ENCODE peak calls at places on chromosomes 5 and 9, in four cellular contexts. M is SK-N-SH, R is HepG2, K is IMR-90. E is an unnamed sample.

GRCh38 chr9:78893758-78894157 is 596.8 kb downstream of the PSAT1 start:
- DNase-seq in M (no peak), R (no peak), K (no peak), E (no peak)

GRCh38 chr9:35645736-35646582 is 4.8 kb downstream of the SIT1 start:
- DNase-seq in M (no peak), R (peak; percentile 32), K (no peak), E (no peak)

GRCh38 chr5:4442221-4442620 is 697.9 kb upstream of the ADAMTS16 start:
- DNase-seq in M (no peak), R (no peak), K (no peak), E (no peak)

GRCh38 chr9:19231126-19232035 is 888 bp downstream of the DENND4C start:
- DNase-seq in M (peak; percentile 20), R (no peak), K (peak; percentile 17), E (peak; percentile 24)

GRCh38 chr5:97400537-97400936 is 217.5 kb upstream of the RIOK2 start:
- DNase-seq in M (no peak), R (peak; percentile 15), K (no peak), E (no peak)

GRCh38 chr5:43038523-43038989 is 1.6 kb downstream of the ANXA2R start:
- DNase-seq in M (no peak), R (no peak), K (peak; percentile 82), E (no peak)

GRCh38 chr9:109926321-109926959 is 146.4 kb downstream of the PALM2AKAP2 start:
- DNase-seq in M (no peak), R (no peak), K (no peak), E (no peak)

GRCh38 chr5:80866372-80866771 is 93.8 kb upstream of the RASGRF2 start:
- DNase-seq in M (no peak), R (no peak), K (no peak), E (no peak)

GRCh38 chr5:33608476-33609026 is 167.8 kb downstream of the TARS1 start:
- DNase-seq in M (peak; percentile 34), R (no peak), K (peak; percentile 47), E (no peak)

GRCh38 chr5:14102666-14103065 is 40.5 kb upstream of the TRIO start:
- DNase-seq in M (no peak), R (no peak), K (no peak), E (no peak)

GRCh38 chr5:16736158-16736994 is 119.6 kb upstream of the RETREG1 start:
- DNase-seq in M (no peak), R (peak; percentile 94), K (peak; percentile 87), E (peak; percentile 7)

GRCh38 chr5:156096259-156096658 is 230.7 kb upstream of the SGCD start:
- DNase-seq in M (no peak), R (no peak), K (peak; percentile 42), E (no peak)

GRCh38 chr9:14687042-14687719 is 6.1 kb downstream of the ZDHHC21 start:
- DNase-seq in M (no peak), R (no peak), K (peak; percentile 94), E (no peak)

GRCh38 chr5:121758640-121759039 is 93.0 kb upstream of the FTMT start:
- DNase-seq in M (no peak), R (no peak), K (no peak), E (peak; percentile 13)

GRCh38 chr5:116652196-116652729 is 77.6 kb upstream of the SEMA6A start:
- DNase-seq in M (no peak), R (peak; percentile 97), K (peak; percentile 68), E (no peak)

GRCh38 chr5:135437796-135438560 is 9.2 kb downstream of the DCANP1 start:
- DNase-seq in M (no peak), R (peak; percentile 34), K (peak; percentile 96), E (peak; percentile 24)

GRCh38 chr9:91694081-91694870 is 255.8 kb downstream of the ROR2 start:
- DNase-seq in M (no peak), R (no peak), K (no peak), E (no peak)

GRCh38 chr9:108662090-108662875 is 193.5 kb downstream of the ACTL7B start:
- DNase-seq in M (no peak), R (no peak), K (no peak), E (no peak)

GRCh38 chr9:107488400-107489143 is 997 bp downstream of the KLF4 start:
- DNase-seq in M (peak; percentile 43), R (no peak), K (peak; percentile 49), E (peak; percentile 16)

GRCh38 chr5:152529456-152529855 is 124.4 kb upstream of the NMUR2 start:
- DNase-seq in M (no peak), R (no peak), K (no peak), E (no peak)

GRCh38 chr5:77670526-77670925 is 32.0 kb upstream of the OTP start:
- DNase-seq in M (no peak), R (no peak), K (no peak), E (no peak)

GRCh38 chr5:123512631-123513461 is 869 bp downstream of the CSNK1G3 start:
- DNase-seq in M (peak; percentile 78), R (peak; percentile 39), K (peak; percentile 30), E (peak; percentile 61)

GRCh38 chr9:83620841-83621636 is 1.9 kb upstream of the IDNK start:
- DNase-seq in M (peak; percentile 66), R (peak; percentile 75), K (peak; percentile 52), E (no peak)
- TF ChIP-seq MXI1 in M (peak; percentile 44), R (peak; percentile 37), K (no peak), E (no peak)

GRCh38 chr5:103211858-103212500 is 46.6 kb upstream of the MACIR start:
- DNase-seq in M (no peak), R (no peak), K (no peak), E (no peak)
- TF ChIP-seq MXI1 in M (no peak), R (no peak), K (no peak), E (no peak)

GRCh38 chr9:75451045-75451444 is 362.7 kb downstream of the OSTF1 start:
- DNase-seq in M (no peak), R (no peak), K (no peak), E (no peak)
- TF ChIP-seq MXI1 in M (no peak), R (no peak), K (no peak), E (no peak)

GRCh38 chr5:113378081-113378480 is 56.7 kb downstream of the TSSK1B start:
- DNase-seq in M (no peak), R (no peak), K (no peak), E (no peak)
- TF ChIP-seq MXI1 in M (no peak), R (no peak), K (no peak), E (no peak)

GRCh38 chr5:179260324-179261070 is 84.8 kb downstream of the ADAMTS2 start:
- DNase-seq in M (peak; percentile 19), R (no peak), K (no peak), E (no peak)
- TF ChIP-seq MXI1 in M (no peak), R (no peak), K (no peak), E (no peak)

GRCh38 chr5:139747583-139748504 is 47.8 kb upstream of the PSD2 start:
- DNase-seq in M (peak; percentile 76), R (no peak), K (peak; percentile 81), E (peak; percentile 74)

GRCh38 chr5:139745121-139745799 is 50.3 kb upstream of the PSD2 start:
- DNase-seq in M (no peak), R (no peak), K (peak; percentile 82), E (peak; percentile 76)

GRCh38 chr5:139744471-139745120 is 51.0 kb upstream of the PSD2 start:
- DNase-seq in M (no peak), R (no peak), K (no peak), E (no peak)

GRCh38 chr5:139746691-139747582 is 48.7 kb upstream of the PSD2 start:
- DNase-seq in M (peak; percentile 74), R (no peak), K (peak; percentile 46), E (no peak)

DNA sequence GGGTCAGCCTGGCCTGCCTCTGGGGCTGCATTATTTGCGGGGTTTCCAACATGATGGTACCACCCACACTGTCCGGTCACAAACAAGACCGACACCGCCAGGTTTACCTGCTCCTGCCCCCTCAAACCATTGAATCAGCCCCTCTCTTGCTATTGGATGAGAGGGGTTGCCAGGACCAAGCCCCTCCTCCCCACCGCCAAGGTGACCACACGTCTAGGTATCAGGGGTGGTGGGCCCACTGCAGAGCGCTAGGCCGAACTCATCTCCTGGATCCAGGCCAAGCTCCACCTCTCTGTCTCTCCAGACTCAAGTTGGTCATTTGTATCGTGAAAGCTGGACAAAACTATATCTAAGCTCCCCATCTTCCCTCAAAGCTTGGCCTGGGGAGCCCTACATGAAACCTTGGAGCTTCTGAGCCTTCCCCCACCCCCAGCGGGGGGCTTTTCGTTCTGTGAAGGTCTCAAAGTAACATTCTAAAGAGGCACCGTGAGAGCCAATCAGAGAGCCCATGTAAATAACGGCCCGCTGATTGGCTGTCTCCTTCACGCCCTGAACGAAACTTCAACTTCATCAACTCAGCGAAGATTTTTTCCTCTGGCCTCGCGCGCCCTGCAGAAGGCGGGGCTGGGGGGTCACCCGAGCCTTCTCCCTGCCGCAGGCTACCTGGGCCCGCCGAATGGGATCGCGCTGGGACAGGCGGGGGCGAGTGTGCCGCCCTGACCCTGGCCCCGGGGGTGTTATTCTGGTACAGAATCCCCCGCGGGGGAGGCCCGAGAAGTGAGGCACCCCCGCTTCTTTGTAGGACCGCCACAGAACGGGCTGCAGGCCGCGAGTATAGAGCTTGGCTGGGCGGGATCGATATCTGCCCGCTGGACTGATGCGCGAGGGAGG is 49.6 kb upstream of the PSD2 start:
- DNase-seq in M (peak; percentile 85), R (peak; percentile 85), K (peak; percentile 67), E (peak; percentile 95)
- TF ChIP-seq MXI1 in M (no peak), R (peak; percentile 21), K (no peak), E (no peak)

GRCh38 chr5:32275421-32275765 is 37.3 kb downstream of the MTMR12 start:
- DNase-seq in M (no peak), R (peak; percentile 81), K (no peak), E (no peak)

GRCh38 chr5:32276173-32276853 is 36.4 kb downstream of the MTMR12 start:
- DNase-seq in M (no peak), R (peak; percentile 23), K (peak; percentile 47), E (no peak)

GRCh38 chr5:32272746-32273145 is 40.0 kb downstream of the MTMR12 start:
- DNase-seq in M (no peak), R (peak; percentile 15), K (no peak), E (no peak)

GRCh38 chr5:32277782-32278181 is 35.0 kb downstream of the MTMR12 start:
- DNase-seq in M (no peak), R (no peak), K (no peak), E (no peak)

DNA sequence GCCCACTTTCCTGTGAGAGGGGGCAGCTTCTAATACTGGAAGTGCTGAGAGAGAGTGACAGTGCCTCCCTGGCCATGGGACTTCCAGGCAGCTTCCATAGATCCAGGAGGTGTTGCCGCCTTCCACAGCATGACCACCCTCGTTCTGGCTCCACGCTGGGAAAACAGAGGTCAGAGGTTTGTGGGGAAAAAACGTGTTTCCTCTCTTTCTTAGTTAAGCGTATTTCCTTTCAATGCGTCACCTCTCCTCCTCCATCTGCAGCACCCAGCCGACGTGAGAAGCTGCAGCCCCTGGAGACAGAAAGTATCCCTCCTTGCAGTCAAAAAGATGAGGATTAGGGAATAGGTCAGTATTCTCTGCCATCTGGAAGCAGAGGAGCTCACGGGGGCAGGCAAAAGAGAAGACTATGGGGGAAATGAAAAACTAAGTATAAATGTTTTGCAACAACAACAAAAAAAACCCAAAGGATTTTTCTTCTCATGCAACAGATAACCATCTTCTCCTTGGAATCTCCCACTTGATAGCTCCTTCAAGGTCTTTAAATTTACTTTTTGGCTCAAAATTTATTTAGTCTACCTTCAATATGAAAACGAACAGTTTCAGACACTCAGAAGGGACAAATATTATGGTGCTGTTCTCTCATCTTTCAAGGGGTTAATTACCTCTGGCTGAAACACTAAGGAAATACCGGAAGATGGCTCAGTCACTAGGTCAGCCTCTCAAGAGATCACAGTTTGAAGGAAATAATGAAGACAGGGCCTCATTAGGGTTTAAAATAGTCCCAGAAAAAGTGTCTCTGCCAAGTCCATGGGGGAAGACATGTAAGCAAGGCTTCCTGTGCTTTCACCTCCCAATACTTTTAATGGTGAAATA is 38.0 kb downstream of the MTMR12 start:
- DNase-seq in M (no peak), R (no peak), K (peak; percentile 72), E (no peak)
- TF ChIP-seq MXI1 in M (no peak), R (no peak), K (no peak), E (no peak)

E was measured in K562.